ENCODE peak calls at places on chromosomes 2 and 18, in four cellular contexts. T, A, C and O are unnamed samples.

GRCh38 chr2:174778479-174778962 is 14.2 kb upstream of the CHRNA1 start:
- DNase-seq in T (peak; percentile 47), A (no peak), C (peak; percentile 85), O (peak; percentile 22)

GRCh38 chr2:136112949-136113766 is 4.8 kb downstream of the CXCR4 start:
- DNase-seq in T (no peak), A (no peak), C (no peak), O (no peak)

GRCh38 chr18:24397131-24397693 is 412 bp downstream of the OSBPL1A start:
- DNase-seq in T (peak; percentile 39), A (peak; percentile 2), C (peak; percentile 91), O (peak; percentile 91)

GRCh38 chr18:5425721-5426120 is 118.1 kb downstream of the EPB41L3 start:
- DNase-seq in T (no peak), A (no peak), C (no peak), O (no peak)

GRCh38 chr2:68837164-68837860 is 33.9 kb downstream of the BMP10 start:
- DNase-seq in T (peak; percentile 77), A (no peak), C (no peak), O (peak; percentile 39)

GRCh38 chr2:45932278-45932975 is 281.0 kb downstream of the PRKCE start:
- DNase-seq in T (no peak), A (no peak), C (no peak), O (no peak)

GRCh38 chr2:223887127-223887526 is 49.7 kb upstream of the AP1S3 start:
- DNase-seq in T (no peak), A (no peak), C (no peak), O (no peak)

GRCh38 chr2:25673170-25674002 is at the start of gene DTNB:
- DNase-seq in T (peak; percentile 84), A (peak; percentile 16), C (peak; percentile 92), O (peak; percentile 49)

GRCh38 chr2:101111917-101112771 is 39.0 kb downstream of the TBC1D8 start:
- DNase-seq in T (peak; percentile 86), A (no peak), C (no peak), O (no peak)

GRCh38 chr2:81247648-81248047 is 943.1 kb upstream of the LRRTM1 start:
- DNase-seq in T (no peak), A (no peak), C (no peak), O (no peak)

GRCh38 chr2:128422571-128422970 is 103.9 kb upstream of the HS6ST1 start:
- DNase-seq in T (no peak), A (no peak), C (peak; percentile 60), O (no peak)

GRCh38 chr2:120476141-120476540 is 130.2 kb downstream of the INHBB start:
- DNase-seq in T (no peak), A (no peak), C (peak; percentile 49), O (no peak)

GRCh38 chr2:32947076-32947483 is 327 bp downstream of the LTBP1 start:
- DNase-seq in T (peak; percentile 44), A (no peak), C (no peak), O (no peak)

GRCh38 chr2:108934583-108935230 is 54.3 kb downstream of the EDAR start:
- DNase-seq in T (no peak), A (no peak), C (no peak), O (no peak)

GRCh38 chr2:158458617-158458920 is 1.8 kb downstream of the PKP4 start:
- DNase-seq in T (no peak), A (no peak), C (no peak), O (no peak)

GRCh38 chr18:35730738-35731370 is 149.3 kb downstream of the GALNT1 start:
- DNase-seq in T (peak; percentile 43), A (no peak), C (no peak), O (no peak)

GRCh38 chr2:45072862-45073237 is 63.6 kb upstream of the SIX2 start:
- DNase-seq in T (no peak), A (no peak), C (peak; percentile 14), O (no peak)

GRCh38 chr18:7635948-7636347 is 68.8 kb downstream of the PTPRM start:
- DNase-seq in T (no peak), A (no peak), C (no peak), O (no peak)

GRCh38 chr2:200525882-200526651 is at the start of gene SGO2:
- DNase-seq in T (peak; percentile 96), A (peak; percentile 68), C (peak; percentile 95), O (peak; percentile 85)
- TF ChIP-seq POLR2A in T (no peak), A (no peak), C (no peak), O (peak; percentile 54)

DNA sequence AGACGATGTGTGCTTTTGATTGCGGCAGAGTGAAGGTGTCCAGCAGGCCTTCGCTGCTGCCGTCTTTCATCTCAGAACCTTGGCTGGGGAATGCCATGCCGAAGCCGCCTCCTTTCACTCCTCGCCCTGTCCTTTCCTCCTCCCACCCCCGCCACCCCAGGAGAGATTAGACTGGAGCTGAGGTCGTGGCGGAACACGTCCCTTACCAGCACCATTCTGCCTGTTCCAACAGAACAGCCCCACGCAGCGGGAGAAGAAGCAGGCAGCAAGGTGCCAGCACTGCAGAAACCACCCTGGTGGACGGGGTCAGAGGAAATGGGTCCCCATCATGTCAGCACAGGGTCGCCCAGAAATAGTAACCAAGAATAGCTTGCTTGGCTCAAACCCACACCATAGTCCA is 24.8 kb upstream of the RBM44 start:
- DNase-seq in T (no peak), A (no peak), C (no peak), O (no peak)
- H3K36me3 ChIP-seq in T (peaks cover 15% of the 10 kb centered on the region), A (peaks cover 16% of the 10 kb centered on the region), C (peaks cover 85% of the 10 kb centered on the region), O (peaks cover 73% of the 10 kb centered on the region)

GRCh38 chr2:85413592-85414421 is 3.6 kb upstream of the CAPG start:
- DNase-seq in T (no peak), A (no peak), C (peak; percentile 77), O (no peak)
- TF ChIP-seq POLR2A in T (no peak), A (no peak), C (no peak), O (no peak)

GRCh38 chr2:14677039-14677438 is 44.5 kb downstream of the LRATD1 start:
- DNase-seq in T (no peak), A (no peak), C (no peak), O (no peak)

GRCh38 chr2:14673351-14673875 is 40.9 kb downstream of the LRATD1 start:
- DNase-seq in T (no peak), A (no peak), C (no peak), O (no peak)

GRCh38 chr2:14675489-14675888 is 43.0 kb downstream of the LRATD1 start:
- DNase-seq in T (no peak), A (no peak), C (no peak), O (no peak)

GRCh38 chr2:14678754-14679153 is 46.2 kb downstream of the LRATD1 start:
- DNase-seq in T (no peak), A (no peak), C (no peak), O (no peak)

DNA sequence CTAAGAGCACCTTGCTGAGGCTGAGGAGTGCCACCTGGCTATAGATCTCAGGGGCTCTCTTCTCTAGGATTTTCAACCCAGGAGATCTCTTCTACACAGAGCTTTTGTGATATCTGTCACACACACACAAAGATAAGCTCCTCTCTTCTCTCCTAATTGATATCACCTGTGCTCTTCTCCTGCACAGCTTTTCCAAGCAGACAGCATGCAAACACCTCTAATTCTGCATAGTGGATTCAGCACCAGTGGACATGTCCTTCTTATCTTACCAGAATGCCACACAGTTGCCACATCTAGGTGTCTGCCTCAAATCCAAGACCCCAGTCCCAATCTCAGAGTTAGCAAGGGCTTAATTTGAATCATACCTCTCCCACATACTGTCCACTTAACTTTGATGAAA is 43.9 kb downstream of the LRATD1 start:
- DNase-seq in T (no peak), A (no peak), C (no peak), O (no peak)
- H3K36me3 ChIP-seq in T (no peaks in the 10 kb centered on the region), A (no peaks in the 10 kb centered on the region), C (no peaks in the 10 kb centered on the region), O (no peaks in the 10 kb centered on the region)

GRCh38 chr2:10495988-10496313 is 47.8 kb upstream of the ODC1 start:
- DNase-seq in T (no peak), A (no peak), C (no peak), O (no peak)

GRCh38 chr2:10495311-10495987 is 47.3 kb upstream of the ODC1 start:
- DNase-seq in T (no peak), A (no peak), C (no peak), O (no peak)

GRCh38 chr2:10493075-10493635 is 45.0 kb upstream of the ODC1 start:
- DNase-seq in T (no peak), A (no peak), C (no peak), O (no peak)

GRCh38 chr2:10494351-10495066 is 46.4 kb upstream of the ODC1 start:
- DNase-seq in T (no peak), A (no peak), C (no peak), O (no peak)

GRCh38 chr2:10493636-10494281 is 45.6 kb upstream of the ODC1 start:
- DNase-seq in T (no peak), A (peak; percentile 34), C (no peak), O (no peak)
- TF ChIP-seq POLR2A in T (no peak), A (no peak), C (no peak), O (no peak)

GRCh38 chr18:74519320-74520095 is 14.8 kb upstream of the CNDP1 start:
- DNase-seq in T (no peak), A (no peak), C (no peak), O (no peak)
- H3K36me3 ChIP-seq in T (peaks cover 33% of the 10 kb centered on the region), A (peaks cover 39% of the 10 kb centered on the region), C (peaks cover 73% of the 10 kb centered on the region), O (peaks cover 36% of the 10 kb centered on the region)